ENCODE peak calls at places on chromosomes 11 and 22, in four cellular contexts. D is psoas muscle; G is naive thymus-derived CD4-positive, alpha-beta T cell; A is adrenal gland. F is an unnamed sample. For H3K4me1, the result is how much of the 10 kb centered on the place peaks cover.

GRCh38 chr11:100687032-100687629 is at the start of gene ARHGAP42:
- DNase-seq in G (no peak), A (peak), D (peak), F (peak)

GRCh38 chr22:47446821-47447810 is 684.7 kb downstream of the TBC1D22A start:
- DNase-seq in A (no peak), G (no peak), D (no peak), F (no peak)

GRCh38 chr22:39236321-39237275 is 8.2 kb downstream of the PDGFB start:
- DNase-seq in D (peak), A (no peak), G (peak), F (peak)

GRCh38 chr11:120709808-120710207 is 198.3 kb downstream of the GRIK4 start:
- DNase-seq in G (no peak), A (no peak), D (no peak), F (no peak)

GRCh38 chr11:126722006-126722736 is 278.4 kb downstream of the KIRREL3 start:
- DNase-seq in A (no peak), D (no peak), G (no peak), F (no peak)

GRCh38 chr11:11081786-11082185 is 223.9 kb upstream of the ZBED5 start:
- DNase-seq in D (no peak), A (no peak), G (no peak), F (no peak)

GRCh38 chr11:64971421-64972233 is at the start of gene MAJIN:
- DNase-seq in G (peak), A (peak), D (peak), F (no peak)

GRCh38 chr22:40033586-40034380 is 39.0 kb downstream of the FAM83F start:
- DNase-seq in G (no peak), A (no peak), D (no peak), F (no peak)

GRCh38 chr11:95296165-95296564 is 65.2 kb upstream of the SESN3 start:
- DNase-seq in A (peak), D (no peak), G (no peak), F (peak)

GRCh38 chr11:13318498-13319295 is 41.1 kb downstream of the BMAL1 start:
- DNase-seq in A (no peak), G (no peak), D (no peak), F (no peak)

GRCh38 chr11:128886401-128887119 is 4.6 kb upstream of the KCNJ5 start:
- DNase-seq in G (no peak), A (no peak), D (no peak), F (no peak)

GRCh38 chr22:20957691-20958440 is 9.2 kb upstream of the AIFM3 start:
- DNase-seq in A (no peak), G (no peak), D (peak), F (peak)

GRCh38 chr11:9330387-9331384 is 16.3 kb upstream of the TMEM41B start:
- DNase-seq in G (no peak), D (no peak), A (no peak), F (no peak)

GRCh38 chr11:93573184-93573583 is 30.0 kb upstream of the SMCO4 start:
- DNase-seq in A (no peak), D (no peak), G (no peak), F (no peak)

GRCh38 chr11:32225491-32226285 is 134.8 kb downstream of the RCN1 start:
- DNase-seq in G (no peak), A (no peak), D (no peak), F (no peak)

GRCh38 chr22:29751139-29751538 is 15.7 kb downstream of the ZMAT5 start:
- DNase-seq in D (no peak), G (no peak), A (no peak), F (no peak)

GRCh38 chr22:50016988-50017700 is 4.6 kb upstream of the IL17REL start:
- DNase-seq in A (no peak), D (no peak), G (no peak), F (no peak)

DNA sequence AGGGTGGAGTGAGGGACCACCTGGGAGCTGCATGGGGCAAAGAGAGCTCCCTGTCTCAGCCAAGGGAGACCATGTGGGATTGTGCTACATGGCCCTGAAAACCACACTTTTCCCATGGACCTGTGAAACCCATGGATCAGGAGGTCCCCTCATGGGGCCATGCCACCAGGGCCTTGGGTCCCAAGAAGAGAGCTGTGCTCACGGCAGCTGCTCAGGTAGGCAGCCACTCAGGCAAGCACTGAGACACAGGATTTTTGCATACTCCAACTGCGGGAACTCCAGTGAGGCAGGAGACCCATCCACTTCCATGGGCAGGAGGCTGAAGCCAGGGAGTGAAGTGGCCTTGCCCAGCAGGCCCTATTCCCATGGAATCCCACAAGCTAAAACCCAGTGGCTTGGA is 190.0 kb downstream of the KCNA4 start:
- DNase-seq in D (no peak), A (no peak), G (no peak), F (no peak)
- H3K4me1 ChIP-seq in D (under half), A (under half), G (under half), F (under half)

GRCh38 chr22:24144056-24144455 is 37.2 kb upstream of the SUSD2 start:
- DNase-seq in A (no peak), G (no peak), D (no peak), F (no peak)

GRCh38 chr22:24142831-24143230 is 38.5 kb upstream of the SUSD2 start:
- DNase-seq in D (no peak), A (no peak), G (no peak), F (no peak)

GRCh38 chr22:24142241-24142640 is 39.0 kb upstream of the SUSD2 start:
- DNase-seq in G (no peak), A (no peak), D (no peak), F (no peak)

GRCh38 chr22:24140357-24140756 is 40.9 kb upstream of the SUSD2 start:
- DNase-seq in G (no peak), D (no peak), A (no peak), F (no peak)

GRCh38 chr22:24141586-24141985 is 39.7 kb upstream of the SUSD2 start:
- DNase-seq in G (no peak), D (no peak), A (no peak), F (no peak)
- H3K27ac ChIP-seq in G (peak), D (no peak), A (no peak), F (no peak)

GRCh38 chr22:23622634-23623033 is 9.5 kb downstream of the DRICH1 start:
- DNase-seq in D (no peak), G (no peak), A (no peak), F (no peak)
- H3K4me1 ChIP-seq in D (under half), G (under half), A (under half), F (under half)

GRCh38 chr22:45552580-45553332 is 50.1 kb downstream of the FBLN1 start:
- DNase-seq in A (peak), D (peak), G (no peak), F (peak)
- H3K27ac ChIP-seq in A (no peak), D (peak), G (no peak), F (no peak)

GRCh38 chr11:16791494-16791961 is 53.1 kb downstream of the C11orf58 start:
- DNase-seq in D (no peak), G (no peak), A (peak), F (no peak)
- H3K4me1 ChIP-seq in D (under half), G (under half), A (under half), F (under half)

DNA sequence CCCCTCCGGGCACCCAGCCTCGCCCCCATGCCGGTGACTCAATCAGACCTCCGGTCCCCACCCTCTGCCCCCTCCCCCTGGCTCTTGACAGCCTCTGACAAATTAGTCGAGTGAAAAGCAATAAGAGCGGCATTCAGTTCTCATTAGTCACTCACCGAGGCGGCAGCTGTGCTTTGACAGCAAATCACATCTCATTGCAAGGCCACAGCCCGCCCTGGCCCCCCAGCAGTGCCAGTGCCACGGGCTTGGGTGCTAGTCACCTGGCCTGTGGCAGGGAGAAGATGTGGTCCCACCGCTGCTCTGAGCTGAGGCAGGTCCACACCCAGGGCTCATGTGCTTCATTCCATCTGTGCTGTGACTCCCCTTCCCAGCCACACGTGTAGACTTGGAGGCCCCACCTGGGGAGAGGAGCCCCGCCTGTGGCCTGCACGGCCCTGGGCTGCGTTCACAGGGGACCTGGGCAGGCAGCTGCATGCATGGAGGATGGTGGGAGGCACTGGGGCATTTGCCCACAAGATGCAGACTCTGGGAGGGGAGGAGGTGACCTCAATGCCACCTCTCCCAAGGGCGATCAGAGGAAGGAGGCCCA is 7.4 kb upstream of the TH start:
- DNase-seq in D (no peak), A (no peak), G (no peak), F (peak)
- H3K27ac ChIP-seq in D (no peak), A (no peak), G (no peak), F (no peak)

DNA sequence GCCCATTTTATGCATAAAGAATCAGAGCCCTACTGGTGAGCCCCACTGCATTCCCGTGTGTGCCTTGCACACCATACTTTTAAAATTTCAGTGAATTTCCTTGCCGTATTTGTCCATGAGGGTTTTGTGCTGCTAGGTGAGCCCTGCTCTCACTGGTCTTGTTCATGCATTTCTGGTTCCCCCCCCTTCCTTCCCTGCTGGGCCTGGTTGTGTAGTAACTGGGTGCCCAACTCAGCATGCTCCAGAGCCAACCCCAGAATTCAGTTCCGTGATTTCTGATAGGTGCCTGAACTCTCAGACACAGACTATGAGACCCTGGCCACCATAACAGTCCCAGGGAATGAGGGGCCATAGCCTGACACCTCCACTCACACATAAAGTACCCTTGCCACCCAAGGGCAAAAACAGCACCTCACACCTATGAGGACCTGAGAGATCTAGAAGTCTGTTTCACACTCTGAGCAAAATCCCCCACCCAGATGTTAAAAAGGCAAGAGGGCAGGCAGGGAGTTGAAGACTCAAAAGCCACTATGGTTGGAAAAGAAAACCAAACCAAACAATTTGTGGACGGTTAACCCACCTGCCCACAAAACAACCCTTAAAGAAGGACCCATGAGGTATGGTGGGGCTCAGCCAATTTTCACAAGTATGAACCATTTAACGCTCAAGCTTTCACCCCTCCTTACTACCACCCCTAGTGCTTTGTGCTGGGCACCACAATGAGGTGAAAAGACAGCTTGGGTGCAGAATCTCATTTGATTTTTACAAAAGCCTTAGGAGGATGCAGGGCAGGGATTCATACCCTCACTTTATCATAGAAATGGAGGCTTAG is 16.8 kb upstream of the IL10RA start:
- DNase-seq in A (no peak), D (no peak), G (no peak), F (no peak)
- H3K4me1 ChIP-seq in A (under half), D (under half), G (under half), F (under half)

GRCh38 chr22:36907464-36907863 is 6.0 kb upstream of the CSF2RB start:
- DNase-seq in G (no peak), A (no peak), D (no peak), F (no peak)
- H3K27ac ChIP-seq in G (no peak), A (no peak), D (no peak), F (no peak)